ENCODE peak calls at places on chromosomes 13 and 19, in ten cellular contexts. B is GM12878, Q is right lobe of liver, S is gastrocnemius medialis, Z is HepG2, D is A549, V is body of pancreas, F is upper lobe of left lung, W is HCT116, U is heart left ventricle. A is an unnamed sample.

GRCh38 chr13:27250833-27251165 is 559 bp upstream of the RPL21 start:
- ATAC-seq in B (peak), Q (no peak), S (no peak), Z (peak), D (no peak), V (peak), F (no peak), W (no peak), U (no peak), A (no peak)

GRCh38 chr13:91639316-91639715 is 240.9 kb downstream of the GPC5 start:
- ATAC-seq in B (no peak), Q (no peak), S (no peak), Z (no peak), D (no peak), V (no peak), F (no peak), W (no peak), U (no peak), A (no peak)

GRCh38 chr13:20064128-20064527 is 96.7 kb downstream of the GJA3 start:
- ATAC-seq in B (no peak), Q (no peak), S (no peak), Z (no peak), D (no peak), V (no peak), F (no peak), W (no peak), U (no peak), A (no peak)

GRCh38 chr13:106986033-106986484 is 418.1 kb upstream of the ARGLU1 start:
- ATAC-seq in B (no peak), Q (peak), S (peak), Z (no peak), D (no peak), V (no peak), F (peak), W (no peak), U (peak), A (no peak)

GRCh38 chr19:55341191-55342043 is 1.7 kb downstream of the KMT5C start:
- ATAC-seq in B (peak), Q (no peak), S (no peak), Z (no peak), D (peak), V (no peak), F (peak), W (peak), U (no peak), A (no peak)

GRCh38 chr13:77919351-77920294 is 992 bp upstream of the EDNRB start:
- ATAC-seq in B (peak), Q (peak), S (peak), Z (no peak), D (peak), V (peak), F (peak), W (no peak), U (peak), A (peak)

GRCh38 chr13:103299079-103299478 is 232.9 kb upstream of the SLC10A2 start:
- ATAC-seq in B (no peak), Q (no peak), S (no peak), Z (no peak), D (no peak), V (no peak), F (no peak), W (peak), U (no peak), A (no peak)

GRCh38 chr13:47904239-47904638 is 96.8 kb downstream of the SUCLA2 start:
- ATAC-seq in B (peak), Q (no peak), S (no peak), Z (no peak), D (no peak), V (no peak), F (peak), W (no peak), U (no peak), A (no peak)

GRCh38 chr13:79197933-79198332 is 208.1 kb downstream of the RBM26 start:
- ATAC-seq in B (no peak), Q (no peak), S (no peak), Z (no peak), D (no peak), V (no peak), F (no peak), W (no peak), U (no peak), A (no peak)

GRCh38 chr19:16951529-16951928 is 62.7 kb downstream of the F2RL3 start:
- ATAC-seq in B (no peak), Q (no peak), S (no peak), Z (no peak), D (no peak), V (no peak), F (no peak), W (no peak), U (no peak), A (no peak)

GRCh38 chr19:4971424-4971793 is 2.5 kb downstream of the KDM4B start:
- ATAC-seq in B (peak), Q (peak), S (peak), Z (peak), D (no peak), V (no peak), F (no peak), W (no peak), U (no peak), A (no peak)

GRCh38 chr13:50934735-50935419 is 25.3 kb downstream of the RNASEH2B start:
- ATAC-seq in B (no peak), Q (no peak), S (no peak), Z (no peak), D (no peak), V (no peak), F (no peak), W (no peak), U (no peak), A (no peak)

GRCh38 chr13:109182777-109183465 is 553.5 kb downstream of the MYO16 start:
- ATAC-seq in B (no peak), Q (no peak), S (no peak), Z (no peak), D (no peak), V (no peak), F (no peak), W (no peak), U (no peak), A (no peak)

GRCh38 chr19:54481326-54481930 is 8.3 kb upstream of the CDC42EP5 start:
- ATAC-seq in B (peak), Q (peak), S (no peak), Z (peak), D (peak), V (no peak), F (peak), W (peak), U (peak), A (no peak)

GRCh38 chr19:52956917-52957316 is 5.8 kb downstream of the ZNF816 start:
- ATAC-seq in B (no peak), Q (no peak), S (no peak), Z (no peak), D (no peak), V (no peak), F (no peak), W (no peak), U (no peak), A (no peak)

GRCh38 chr13:30071890-30072817 is 221.7 kb upstream of the UBL3 start:
- ATAC-seq in B (no peak), Q (no peak), S (no peak), Z (no peak), D (no peak), V (peak), F (peak), W (no peak), U (no peak), A (no peak)

GRCh38 chr19:43595605-43595998 is 332 bp downstream of the IRGQ start:
- ATAC-seq in B (peak), Q (peak), S (peak), Z (peak), D (no peak), V (peak), F (peak), W (peak), U (peak), A (peak)

GRCh38 chr13:62453761-62454160 is 1038.1 kb upstream of the PCDH20 start:
- ATAC-seq in B (no peak), Q (no peak), S (no peak), Z (no peak), D (no peak), V (peak), F (no peak), W (no peak), U (no peak), A (no peak)

GRCh38 chr13:31896427-31896826 is 135.1 kb upstream of the FRY start:
- ATAC-seq in B (peak), Q (no peak), S (peak), Z (no peak), D (no peak), V (no peak), F (peak), W (no peak), U (peak), A (peak)

GRCh38 chr13:36072127-36072526 is 59.1 kb downstream of the DCLK1 start:
- ATAC-seq in B (no peak), Q (no peak), S (no peak), Z (no peak), D (no peak), V (no peak), F (no peak), W (no peak), U (no peak), A (no peak)

GRCh38 chr13:57630661-57631606 is 610 bp upstream of the PCDH17 start:
- ATAC-seq in B (peak), Q (peak), S (no peak), Z (peak), D (peak), V (no peak), F (no peak), W (no peak), U (no peak), A (no peak)

GRCh38 chr19:39384839-39385568 is 5.9 kb downstream of the PAF1 start:
- ATAC-seq in B (no peak), Q (no peak), S (no peak), Z (no peak), D (no peak), V (no peak), F (peak), W (no peak), U (peak), A (no peak)

GRCh38 chr13:98906746-98907502 is 70.9 kb downstream of the DOCK9 start:
- ATAC-seq in B (no peak), Q (no peak), S (no peak), Z (no peak), D (no peak), V (no peak), F (no peak), W (no peak), U (no peak), A (no peak)

GRCh38 chr13:24615114-24615513 is 65.1 kb upstream of the ATP12A start:
- ATAC-seq in B (no peak), Q (no peak), S (no peak), Z (no peak), D (no peak), V (no peak), F (no peak), W (no peak), U (no peak), A (no peak)

GRCh38 chr19:48170817-48171347 is 402 bp downstream of the ZSWIM9 start:
- ATAC-seq in B (peak), Q (no peak), S (no peak), Z (peak), D (peak), V (no peak), F (no peak), W (peak), U (no peak), A (no peak)

GRCh38 chr19:47581605-47582319 is 8.8 kb upstream of the ZNF541 start:
- ATAC-seq in B (no peak), Q (no peak), S (no peak), Z (no peak), D (peak), V (no peak), F (peak), W (no peak), U (no peak), A (no peak)

GRCh38 chr13:63288576-63288975 is 1872.9 kb upstream of the PCDH20 start:
- ATAC-seq in B (no peak), Q (no peak), S (no peak), Z (no peak), D (no peak), V (no peak), F (no peak), W (no peak), U (no peak), A (no peak)

GRCh38 chr13:94595943-94596574 is at the start of gene TGDS:
- ATAC-seq in B (peak), Q (peak), S (peak), Z (peak), D (peak), V (peak), F (peak), W (peak), U (peak), A (peak)
- TF ChIP-seq POLR2A in B (peak), Q (peak), S (peak), Z (peak), D (peak), V (peak), F (peak), W (peak), U (peak), A (peak)

GRCh38 chr19:32012206-32012605 is 333.2 kb upstream of the ZNF507 start:
- ATAC-seq in B (no peak), Q (no peak), S (no peak), Z (peak), D (no peak), V (no peak), F (no peak), W (no peak), U (no peak), A (no peak)
- H3K4me3 ChIP-seq in B (no peak), Q (no peak), S (no peak), Z (no peak), D (no peak), V (no peak), F (no peak), W (no peak), U (no peak), A (no peak)

GRCh38 chr19:10305139-10305806 is 4.3 kb downstream of the ZGLP1 start:
- ATAC-seq in B (no peak), Q (peak), S (no peak), Z (no peak), D (no peak), V (no peak), F (peak), W (no peak), U (peak), A (no peak)
- H3K27ac ChIP-seq in B (no peak), Q (no peak), S (no peak), Z (no peak), D (no peak), V (no peak), F (no peak), W (no peak), U (no peak), A (no peak)

GRCh38 chr13:112615391-112615790 is 27.4 kb upstream of the TUBGCP3 start:
- ATAC-seq in B (no peak), Q (no peak), S (no peak), Z (no peak), D (no peak), V (no peak), F (no peak), W (no peak), U (no peak), A (no peak)

GRCh38 chr13:112618501-112618900 is 30.5 kb upstream of the TUBGCP3 start:
- ATAC-seq in B (no peak), Q (no peak), S (no peak), Z (no peak), D (no peak), V (no peak), F (no peak), W (no peak), U (no peak), A (no peak)

GRCh38 chr13:112616586-112617381 is 28.8 kb upstream of the TUBGCP3 start:
- ATAC-seq in B (peak), Q (peak), S (no peak), Z (peak), D (peak), V (peak), F (peak), W (peak), U (no peak), A (no peak)

GRCh38 chr13:112617754-112618375 is 29.9 kb upstream of the TUBGCP3 start:
- ATAC-seq in B (no peak), Q (no peak), S (no peak), Z (peak), D (no peak), V (no peak), F (no peak), W (no peak), U (no peak), A (no peak)

GRCh38 chr13:112614835-112615234 is 26.9 kb upstream of the TUBGCP3 start:
- ATAC-seq in B (no peak), Q (no peak), S (no peak), Z (no peak), D (no peak), V (no peak), F (no peak), W (no peak), U (no peak), A (no peak)
- TF ChIP-seq POLR2A in B (no peak), Q (no peak), S (no peak), Z (no peak), D (no peak), V (no peak), F (no peak), W (no peak), U (no peak), A (no peak)

GRCh38 chr19:50947123-50947522 is 5.7 kb downstream of the KLK5 start:
- ATAC-seq in B (no peak), Q (no peak), S (no peak), Z (no peak), D (no peak), V (no peak), F (no peak), W (no peak), U (no peak), A (no peak)

GRCh38 chr19:50952890-50953289 is at the start of gene KLK5:
- ATAC-seq in B (no peak), Q (no peak), S (no peak), Z (no peak), D (peak), V (no peak), F (no peak), W (peak), U (no peak), A (no peak)

GRCh38 chr19:50944795-50945194 is 8.0 kb downstream of the KLK5 start:
- ATAC-seq in B (no peak), Q (no peak), S (no peak), Z (no peak), D (no peak), V (no peak), F (no peak), W (no peak), U (no peak), A (no peak)

GRCh38 chr19:50949792-50950320 is 3.0 kb downstream of the KLK5 start:
- ATAC-seq in B (no peak), Q (no peak), S (no peak), Z (no peak), D (no peak), V (no peak), F (no peak), W (no peak), U (no peak), A (no peak)
- H3K4me3 ChIP-seq in B (no peak), Q (no peak), S (no peak), Z (no peak), D (no peak), V (no peak), F (no peak), W (no peak), U (no peak), A (no peak)

GRCh38 chr19:897442-898039 is 4.3 kb downstream of the RNU6-9 start:
- ATAC-seq in B (no peak), Q (no peak), S (no peak), Z (peak), D (peak), V (no peak), F (no peak), W (no peak), U (no peak), A (no peak)

GRCh38 chr19:900302-901111 is 7.2 kb downstream of the RNU6-9 start:
- ATAC-seq in B (peak), Q (no peak), S (no peak), Z (peak), D (peak), V (no peak), F (peak), W (peak), U (peak), A (no peak)

GRCh38 chr19:899363-900301 is 6.3 kb downstream of the RNU6-9 start:
- ATAC-seq in B (peak), Q (no peak), S (no peak), Z (no peak), D (peak), V (no peak), F (no peak), W (peak), U (peak), A (no peak)

GRCh38 chr19:896999-897398 is 3.7 kb downstream of the RNU6-9 start:
- ATAC-seq in B (no peak), Q (no peak), S (no peak), Z (no peak), D (no peak), V (no peak), F (no peak), W (no peak), U (no peak), A (no peak)

DNA sequence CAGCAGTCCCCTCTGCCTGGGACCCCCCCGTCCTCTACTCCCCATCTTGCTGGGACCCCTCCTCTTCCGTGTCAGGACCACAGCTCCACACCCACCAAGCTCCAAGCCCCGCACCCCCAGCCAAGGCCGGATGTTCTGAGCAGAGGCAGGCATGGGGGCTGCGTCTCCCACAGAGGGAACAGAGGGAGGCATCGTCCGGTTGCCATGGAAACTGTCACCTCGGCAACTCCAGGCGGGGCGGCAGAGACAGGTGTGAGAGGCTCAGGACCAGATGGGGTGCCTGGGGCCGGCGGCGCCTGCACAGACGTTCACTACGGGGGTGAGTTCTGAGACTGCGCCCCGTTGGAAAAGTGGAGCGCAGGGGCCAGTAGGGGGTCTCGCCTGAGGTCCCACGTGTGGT is 5.4 kb downstream of the RNU6-9 start:
- ATAC-seq in B (peak), Q (no peak), S (no peak), Z (no peak), D (no peak), V (no peak), F (peak), W (no peak), U (no peak), A (no peak)
- H3K27ac ChIP-seq in B (no peak), Q (no peak), S (no peak), Z (no peak), D (no peak), V (no peak), F (no peak), W (no peak), U (no peak), A (no peak)

DNA sequence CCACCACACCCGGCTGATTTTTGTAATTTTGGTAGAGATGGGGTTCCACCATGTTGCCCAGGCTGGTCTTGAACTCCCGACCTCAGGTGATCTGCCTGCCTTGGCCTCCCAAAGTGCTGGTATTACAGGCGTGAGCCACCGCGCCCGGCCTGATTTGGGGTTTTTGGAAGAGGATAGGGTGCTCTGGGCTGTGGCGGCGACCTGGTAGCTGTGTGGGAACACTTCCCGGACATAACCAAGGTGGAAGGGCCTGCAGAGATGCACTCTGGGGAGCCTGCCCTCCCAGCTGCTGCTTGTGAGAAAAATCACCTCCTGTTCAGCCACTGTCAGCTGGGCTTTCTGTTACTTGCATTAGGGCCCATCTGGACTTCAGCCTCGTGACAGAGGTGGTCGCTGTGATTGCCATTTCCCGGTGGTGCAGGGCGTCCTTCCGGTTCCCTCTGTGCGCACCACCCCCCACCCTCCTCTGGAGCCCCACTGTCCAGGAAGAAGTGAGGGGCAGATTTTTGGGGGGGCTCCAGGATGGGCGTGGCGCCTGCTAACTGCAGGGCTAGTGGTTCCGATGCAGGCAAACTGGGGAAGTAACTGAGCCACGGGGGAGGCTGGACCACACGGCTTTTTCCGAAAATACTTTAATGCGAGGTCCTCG is 7.5 kb downstream of the IL4I1 start:
- ATAC-seq in B (no peak), Q (no peak), S (no peak), Z (no peak), D (no peak), V (no peak), F (no peak), W (no peak), U (no peak), A (no peak)
- TF ChIP-seq POLR2A in B (no peak), Q (no peak), S (no peak), Z (no peak), D (no peak), V (no peak), F (no peak), W (no peak), U (no peak), A (no peak)

GRCh38 chr19:33303791-33304759 is 1.7 kb upstream of the CEBPA start:
- ATAC-seq in B (no peak), Q (peak), S (peak), Z (no peak), D (no peak), V (no peak), F (peak), W (no peak), U (no peak), A (no peak)
- H3K4me3 ChIP-seq in B (no peak), Q (peak), S (peak), Z (peak), D (peak), V (no peak), F (peak), W (peak), U (peak), A (peak)

DNA sequence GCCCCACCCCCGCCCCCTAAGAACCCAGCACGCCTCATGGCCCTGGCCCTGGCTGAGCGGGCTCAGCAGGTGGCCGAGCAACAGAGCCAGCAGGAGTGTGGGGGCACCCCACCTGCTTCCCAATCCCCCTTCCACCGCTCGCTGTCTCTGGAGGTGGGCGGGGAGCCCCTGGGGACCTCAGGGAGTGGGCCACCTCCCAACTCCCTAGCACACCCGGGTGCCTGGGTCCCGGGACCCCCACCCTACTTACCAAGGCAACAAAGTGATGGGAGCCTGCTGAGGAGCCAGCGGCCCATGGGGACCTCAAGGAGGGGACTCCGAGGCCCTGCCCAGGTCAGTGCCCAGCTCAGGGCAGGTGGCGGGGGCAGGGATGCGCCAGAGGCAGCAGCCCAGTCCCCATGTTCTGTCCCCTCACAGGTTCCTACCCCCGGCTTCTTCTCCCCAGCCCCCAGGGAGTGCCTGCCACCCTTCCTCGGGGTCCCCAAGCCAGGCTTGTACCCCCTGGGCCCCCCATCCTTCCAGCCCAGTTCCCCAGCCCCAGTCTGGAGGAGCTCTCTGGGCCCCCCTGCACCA is 11.9 kb downstream of the ARHGAP33 start:
- ATAC-seq in B (no peak), Q (no peak), S (no peak), Z (no peak), D (no peak), V (no peak), F (no peak), W (no peak), U (no peak), A (no peak)
- H3K27ac ChIP-seq in B (no peak), Q (no peak), S (no peak), Z (no peak), D (no peak), V (no peak), F (no peak), W (no peak), U (no peak), A (no peak)

A was measured in gastroesophageal sphincter.